ENCODE peak calls at places on chromosomes 2 and 18, in seven cellular contexts. W is transverse colon, P is K562, N is tibial nerve, R is suprapubic skin, I is ovary, J is GM12878. U is an unnamed sample.

GRCh38 chr2:201774546-201774945 is 6.2 kb downstream of the ALS2 start:
- DNase-seq in W (no peak), P (no peak), N (no peak), R (no peak), I (no peak), J (no peak), U (no peak)

GRCh38 chr2:70388813-70389212 is 86.9 kb upstream of the FAM136A start:
- DNase-seq in W (no peak), P (no peak), N (no peak), R (no peak), I (no peak), J (no peak), U (no peak)

GRCh38 chr2:88099798-88100488 is 27.9 kb downstream of the FABP1 start:
- DNase-seq in W (no peak), P (peak), N (no peak), R (no peak), I (no peak), J (no peak), U (no peak)

GRCh38 chr2:206127656-206128055 is 31.6 kb downstream of the NDUFS1 start:
- DNase-seq in W (no peak), P (no peak), N (no peak), R (no peak), I (no peak), J (no peak), U (no peak)

GRCh38 chr2:4507706-4508105 is 804.3 kb downstream of the DCDC2C start:
- DNase-seq in W (no peak), P (no peak), N (no peak), R (no peak), I (no peak), J (no peak), U (no peak)

GRCh38 chr2:9972621-9973445 is 21.3 kb downstream of the GRHL1 start:
- DNase-seq in W (no peak), P (peak), N (no peak), R (peak), I (no peak), J (no peak), U (no peak)

GRCh38 chr2:70687461-70687795 is 80.6 kb downstream of the ADD2 start:
- DNase-seq in W (no peak), P (no peak), N (no peak), R (no peak), I (no peak), J (no peak), U (no peak)

GRCh38 chr2:215685218-215685962 is 249.5 kb upstream of the FN1 start:
- DNase-seq in W (no peak), P (no peak), N (no peak), R (no peak), I (no peak), J (no peak), U (no peak)

GRCh38 chr2:207676827-207677354 is 34.5 kb upstream of the CCNYL1 start:
- DNase-seq in W (no peak), P (peak), N (no peak), R (no peak), I (no peak), J (no peak), U (no peak)

GRCh38 chr2:169495310-169495928 is 14.1 kb upstream of the KLHL41 start:
- DNase-seq in W (no peak), P (no peak), N (no peak), R (no peak), I (no peak), J (no peak), U (no peak)

GRCh38 chr2:12819098-12819465 is 102.3 kb downstream of the TRIB2 start:
- DNase-seq in W (peak), P (no peak), N (peak), R (peak), I (peak), J (no peak), U (peak)

GRCh38 chr2:64946737-64947090 is 42.5 kb upstream of the SLC1A4 start:
- DNase-seq in W (no peak), P (no peak), N (no peak), R (no peak), I (no peak), J (no peak), U (no peak)

GRCh38 chr2:152624805-152625204 is 92.5 kb downstream of the PRPF40A start:
- DNase-seq in W (no peak), P (no peak), N (no peak), R (no peak), I (no peak), J (no peak), U (no peak)

GRCh38 chr2:74744731-74745505 is 89.0 kb upstream of the HK2 start:
- DNase-seq in W (no peak), P (no peak), N (no peak), R (no peak), I (no peak), J (no peak), U (no peak)

GRCh38 chr2:41981417-41981816 is 66.4 kb upstream of the PKDCC start:
- DNase-seq in W (no peak), P (no peak), N (no peak), R (no peak), I (no peak), J (no peak), U (no peak)

GRCh38 chr2:18835787-18836186 is 246.4 kb upstream of the NT5C1B start:
- DNase-seq in W (no peak), P (no peak), N (no peak), R (no peak), I (no peak), J (no peak), U (no peak)

GRCh38 chr2:235045336-235045972 is 93.6 kb downstream of the SH3BP4 start:
- DNase-seq in W (no peak), P (no peak), N (no peak), R (peak), I (no peak), J (peak), U (no peak)

GRCh38 chr2:75497256-75497655 is 63.5 kb downstream of the EVA1A start:
- DNase-seq in W (no peak), P (no peak), N (no peak), R (no peak), I (no peak), J (no peak), U (no peak)

GRCh38 chr2:103959174-103960125 is 894.5 kb upstream of the POU3F3 start:
- DNase-seq in W (peak), P (peak), N (no peak), R (no peak), I (no peak), J (no peak), U (no peak)

GRCh38 chr2:101463885-101464653 is 10.8 kb downstream of the RFX8 start:
- DNase-seq in W (no peak), P (no peak), N (no peak), R (no peak), I (no peak), J (no peak), U (peak)

GRCh38 chr2:17934721-17935120 is 56.3 kb downstream of the KCNS3 start:
- DNase-seq in W (no peak), P (no peak), N (no peak), R (no peak), I (no peak), J (no peak), U (peak)

GRCh38 chr2:58634653-58635347 is 393.7 kb upstream of the FANCL start:
- DNase-seq in W (no peak), P (no peak), N (no peak), R (no peak), I (no peak), J (no peak), U (no peak)

GRCh38 chr2:222561817-222562424 is 94.0 kb downstream of the FARSB start:
- DNase-seq in W (peak), P (peak), N (no peak), R (no peak), I (peak), J (peak), U (no peak)

GRCh38 chr2:30385327-30385726 is 61.7 kb upstream of the LCLAT1 start:
- DNase-seq in W (no peak), P (no peak), N (no peak), R (no peak), I (no peak), J (no peak), U (no peak)

GRCh38 chr2:168244318-168244717 is 3.1 kb downstream of the STK39 start:
- DNase-seq in W (peak), P (no peak), N (no peak), R (no peak), I (no peak), J (no peak), U (no peak)

GRCh38 chr18:44834867-44835469 is 154.3 kb downstream of the SETBP1 start:
- DNase-seq in W (no peak), P (peak), N (no peak), R (no peak), I (no peak), J (no peak), U (no peak)

GRCh38 chr2:42723465-42723864 is 40.5 kb downstream of the OXER1 start:
- DNase-seq in W (no peak), P (no peak), N (no peak), R (no peak), I (no peak), J (no peak), U (no peak)

GRCh38 chr2:160719116-160719515 is 225.5 kb upstream of the RBMS1 start:
- DNase-seq in W (no peak), P (no peak), N (no peak), R (no peak), I (no peak), J (no peak), U (no peak)

GRCh38 chr2:240528406-240529040 is 29.3 kb downstream of the ANKMY1 start:
- DNase-seq in W (no peak), P (no peak), N (no peak), R (no peak), I (no peak), J (no peak), U (peak)

GRCh38 chr2:113203217-113203530 is 29.4 kb downstream of the PSD4 start:
- DNase-seq in W (no peak), P (no peak), N (no peak), R (no peak), I (no peak), J (no peak), U (no peak)

GRCh38 chr2:128197059-128197458 is 106.1 kb downstream of the UGGT1 start:
- DNase-seq in W (no peak), P (no peak), N (no peak), R (no peak), I (no peak), J (no peak), U (no peak)
- H3K4me3 ChIP-seq in W (no peak), P (no peak), N (no peak), R (no peak), I (no peak), J (no peak), U (no peak)

GRCh38 chr2:38474833-38475566 is 97.9 kb upstream of the ATL2 start:
- DNase-seq in W (no peak), P (peak), N (no peak), R (no peak), I (no peak), J (no peak), U (no peak)
- TF ChIP-seq EP300 in W (no peak), P (peak), N (no peak), R (no peak), I (no peak), J (no peak), U (no peak)

GRCh38 chr2:54456526-54457325 is 599 bp downstream of the SPTBN1 start:
- DNase-seq in W (peak), P (peak), N (no peak), R (peak), I (peak), J (no peak), U (no peak)

GRCh38 chr2:54454548-54454921 is 1.6 kb upstream of the SPTBN1 start:
- DNase-seq in W (no peak), P (no peak), N (no peak), R (no peak), I (no peak), J (no peak), U (no peak)

GRCh38 chr2:54457326-54458023 is 1.3 kb downstream of the SPTBN1 start:
- DNase-seq in W (no peak), P (no peak), N (no peak), R (no peak), I (peak), J (no peak), U (peak)

GRCh38 chr2:54454922-54455583 is 1.1 kb upstream of the SPTBN1 start:
- DNase-seq in W (no peak), P (no peak), N (no peak), R (no peak), I (peak), J (no peak), U (peak)

DNA sequence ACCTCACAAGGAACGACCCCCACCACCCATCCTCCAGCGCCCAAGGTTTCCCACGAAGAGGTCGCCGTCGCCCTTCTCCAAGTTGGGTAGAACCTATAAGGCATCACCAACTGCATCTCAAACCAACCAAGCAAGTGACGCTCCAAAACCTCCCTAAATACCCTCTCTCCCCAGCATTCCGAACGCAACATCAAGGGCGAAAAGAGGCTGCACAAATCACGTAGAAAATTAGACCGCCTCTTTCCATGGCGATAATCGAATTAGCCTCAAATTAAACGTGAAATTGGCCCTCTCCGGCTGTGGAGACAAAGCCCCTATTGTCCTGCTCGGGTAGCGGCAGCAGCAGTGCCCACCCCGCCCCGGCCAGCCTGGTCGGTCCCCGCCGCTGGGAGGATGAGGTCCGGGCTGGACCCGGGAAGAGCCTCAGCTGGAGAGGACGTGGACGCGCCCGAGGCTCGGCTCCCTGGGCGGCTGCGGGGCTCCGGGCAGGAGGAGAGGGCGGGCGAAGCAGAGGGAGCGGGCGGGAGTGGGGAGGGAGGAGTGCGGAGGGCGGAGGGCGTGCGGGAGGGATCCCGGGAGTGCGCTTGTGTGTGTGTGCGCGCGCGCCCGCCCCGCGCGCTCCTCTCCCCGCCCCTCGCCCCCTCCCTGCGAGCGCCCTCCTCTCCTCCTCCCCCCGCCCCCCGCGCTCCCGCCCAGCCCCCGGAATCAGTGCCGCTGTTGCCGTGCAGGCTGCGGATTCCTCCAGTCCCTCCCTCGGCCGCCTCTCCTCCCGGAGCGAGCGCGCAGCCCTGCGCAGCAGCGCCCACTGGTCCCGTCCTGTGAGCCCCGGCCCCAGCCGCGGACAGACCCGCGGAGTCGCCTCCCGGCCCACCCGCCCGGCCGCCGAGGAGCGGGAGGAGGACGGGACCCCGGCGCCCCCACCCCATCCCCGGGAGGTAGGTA is at the start of gene SPTBN1:
- DNase-seq in W (peak), P (peak), N (peak), R (peak), I (peak), J (no peak), U (peak)
- TF ChIP-seq POLR2A in W (peak), P (no peak), N (peak), R (no peak), I (peak), J (no peak), U (peak)

DNA sequence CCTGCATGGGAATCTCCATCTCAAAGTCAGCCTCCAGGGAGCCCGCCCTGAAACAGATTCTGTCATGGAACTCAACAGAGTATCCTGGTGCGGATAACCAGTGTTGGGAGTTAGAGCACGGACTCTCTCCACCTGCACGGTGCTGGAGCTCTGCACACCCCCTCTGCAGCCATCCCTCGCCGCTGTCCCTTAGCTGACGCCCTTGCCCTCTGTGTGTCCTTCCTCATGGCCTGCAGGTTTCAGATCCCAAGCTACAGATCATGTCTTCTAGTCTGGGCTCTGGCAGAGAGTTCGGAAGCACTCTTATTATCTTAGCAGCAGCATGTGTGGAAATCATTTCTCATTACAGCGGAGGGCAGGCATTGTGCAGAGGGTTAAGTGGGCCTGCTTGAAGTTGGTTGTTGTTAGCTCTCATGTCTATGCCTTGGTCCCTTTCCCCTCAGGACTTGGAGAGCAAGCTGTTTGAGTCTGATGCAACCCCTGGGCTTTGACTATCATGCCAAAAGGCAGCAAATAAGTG is 26.0 kb downstream of the TMEM127 start:
- DNase-seq in W (no peak), P (no peak), N (no peak), R (no peak), I (no peak), J (no peak), U (no peak)
- H3K4me3 ChIP-seq in W (no peak), P (no peak), N (no peak), R (no peak), I (no peak), J (no peak), U (no peak)

GRCh38 chr18:12455511-12455910 is 47.8 kb downstream of the PRELID3A start:
- DNase-seq in W (no peak), P (no peak), N (peak), R (no peak), I (no peak), J (no peak), U (no peak)
- TF ChIP-seq EP300 in W (no peak), P (no peak), N (peak), R (no peak), I (no peak), J (no peak), U (no peak)

DNA sequence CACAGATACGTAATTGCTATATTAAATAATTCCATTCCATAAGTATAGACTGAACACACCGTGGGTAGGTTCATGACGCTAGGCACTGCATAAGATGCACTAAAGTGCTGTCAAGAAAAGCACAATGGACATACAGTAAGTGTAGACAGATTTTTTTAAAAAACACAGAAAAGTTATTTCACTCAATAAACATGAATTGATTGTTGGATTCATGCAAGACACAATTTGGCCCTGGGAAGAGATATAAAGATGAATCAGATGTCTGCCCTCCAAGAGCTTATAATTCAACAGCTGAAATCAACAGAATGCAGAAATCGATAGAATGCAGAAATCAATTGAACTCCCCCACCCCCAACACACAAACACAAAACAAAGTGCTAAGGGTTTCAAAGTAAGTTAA is 1.8 kb downstream of the NBAS start:
- DNase-seq in W (no peak), P (no peak), N (no peak), R (no peak), I (no peak), J (no peak), U (no peak)
- TF ChIP-seq POLR2A in W (no peak), P (no peak), N (no peak), R (no peak), I (no peak), J (no peak), U (no peak)

GRCh38 chr18:39748727-39749126 is 2183.1 kb upstream of the CELF4 start:
- DNase-seq in W (no peak), P (no peak), N (no peak), R (no peak), I (no peak), J (no peak), U (no peak)
- H3K4me3 ChIP-seq in W (no peak), P (no peak), N (no peak), R (no peak), I (no peak), J (no peak), U (no peak)

GRCh38 chr2:76667764-76668163 is 854.4 kb downstream of the LRRTM4 start:
- DNase-seq in W (peak), P (no peak), N (no peak), R (no peak), I (no peak), J (no peak), U (no peak)
- TF ChIP-seq EP300 in W (no peak), P (no peak), N (no peak), R (no peak), I (no peak), J (no peak), U (no peak)

GRCh38 chr2:46297546-46298271 is 502 bp downstream of the EPAS1 start:
- DNase-seq in W (peak), P (peak), N (no peak), R (peak), I (peak), J (no peak), U (peak)
- TF ChIP-seq POLR2A in W (peak), P (no peak), N (no peak), R (no peak), I (peak), J (no peak), U (peak)

DNA sequence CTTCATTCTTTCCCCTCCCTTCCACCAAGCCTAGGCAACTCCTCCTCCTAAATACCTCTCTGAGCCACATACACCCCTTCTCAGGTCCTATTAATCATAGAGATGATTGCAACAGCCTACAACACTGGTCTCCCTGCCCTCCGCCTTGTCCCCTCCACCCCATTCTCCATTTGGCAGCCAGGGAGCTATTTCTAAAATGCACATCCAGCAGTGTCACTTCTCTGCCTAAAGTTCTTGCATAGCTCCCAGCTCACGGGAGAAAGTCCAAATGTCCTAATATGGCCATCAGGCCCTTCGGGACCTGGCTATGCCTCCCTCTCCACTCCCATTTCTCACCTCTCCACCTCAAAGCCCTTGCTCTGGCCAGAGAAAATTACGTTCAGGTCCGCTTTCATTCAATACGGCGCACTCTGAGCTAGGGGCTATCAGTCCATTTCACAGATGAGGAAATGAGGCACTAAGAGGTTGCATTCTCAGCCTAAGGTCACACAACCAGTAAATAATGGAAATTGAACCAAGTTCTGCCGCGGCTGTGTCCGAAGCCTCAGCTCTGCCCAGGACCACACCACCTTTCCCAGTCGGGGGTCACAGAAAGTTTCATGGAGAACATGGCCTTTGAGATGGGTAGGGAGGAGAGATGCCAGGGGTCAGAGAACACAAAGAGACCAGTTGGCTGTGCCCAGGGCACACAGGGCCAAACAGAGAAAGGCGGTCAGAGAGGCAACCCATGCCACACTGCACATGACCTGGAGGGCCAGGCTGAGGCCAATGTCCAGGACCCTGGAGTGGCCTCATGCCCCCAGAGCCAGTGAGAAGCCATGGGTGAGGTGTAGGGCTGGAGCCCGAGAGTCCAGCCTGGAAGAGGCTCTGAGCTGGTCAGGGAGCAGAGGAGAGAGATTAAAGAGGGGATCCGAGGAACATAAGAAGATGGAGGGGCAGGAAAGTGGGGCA is 72.8 kb downstream of the TNS1 start:
- DNase-seq in W (peak), P (no peak), N (no peak), R (no peak), I (peak), J (no peak), U (peak)
- H3K4me3 ChIP-seq in W (no peak), P (no peak), N (no peak), R (peak), I (no peak), J (no peak), U (no peak)